ENCODE peak calls at places on chromosomes 4 and X, in nine cellular contexts. Q is tibial nerve; M is nucleus accumbens; O is adipocyte; X is caudate nucleus; P is stimulated activated naive CD4-positive, alpha-beta T cell; C is stomach; Z is stimulated activated CD4-positive, alpha-beta T cell treated with anti-CD3 and anti-CD28 coated beads, Interleukin-12 subunit alpha, Interleukin-12 subunit beta, amount 100 ng/mL, for 48 hours; I is hypothalamus. S is an unnamed sample.

GRCh38 chr4:92862509-92862908 is 558.7 kb downstream of the GRID2 start:
- DNase-seq in I (no peak), C (no peak), O (no peak), P (no peak), X (no peak), M (no peak), Q (no peak), Z (no peak), S (no peak)

GRCh38 chrX:17442898-17443297 is 67.9 kb downstream of the NHS start:
- DNase-seq in C (no peak), M (no peak), Q (no peak), Z (no peak), X (no peak), I (no peak), P (no peak), O (no peak), S (no peak)

GRCh38 chr4:182528819-182529218 is 285.6 kb downstream of the TENM3 start:
- DNase-seq in C (no peak), M (no peak), P (no peak), Z (no peak), I (no peak), Q (no peak), X (no peak), O (no peak), S (no peak)

GRCh38 chr4:118180776-118181175 is 146.5 kb downstream of the NDST3 start:
- DNase-seq in O (peak; percentile 26), X (no peak), C (no peak), P (no peak), Z (no peak), Q (no peak), M (no peak), I (no peak), S (no peak)

GRCh38 chrX:109281478-109282275 is 200.2 kb downstream of the GUCY2F start:
- DNase-seq in P (no peak), Z (no peak), O (no peak), X (no peak), Q (no peak), M (no peak), C (peak; percentile 56), I (no peak), S (no peak)

GRCh38 chr4:154714339-154715040 is 29.3 kb upstream of the LRAT start:
- DNase-seq in M (no peak), O (peak; percentile 19), C (no peak), Q (no peak), Z (no peak), X (no peak), I (no peak), P (no peak), S (no peak)

GRCh38 chr4:159776915-159777314 is 674.0 kb downstream of the RAPGEF2 start:
- DNase-seq in X (no peak), Z (no peak), M (no peak), O (no peak), Q (no peak), C (no peak), P (no peak), I (no peak), S (no peak)

GRCh38 chr4:185472063-185472542 is 570 bp upstream of the CCDC110 start:
- DNase-seq in X (no peak), Q (no peak), P (no peak), Z (no peak), I (no peak), C (no peak), O (no peak), M (no peak), S (no peak)

GRCh38 chrX:106726485-106727437 is at the start of gene RNF128:
- DNase-seq in O (peak; percentile 37), X (peak; percentile 1), I (peak; percentile 16), M (peak; percentile 17), Q (no peak), Z (peak; percentile 6), P (no peak), C (peak; percentile 72), S (no peak)

GRCh38 chr4:1604181-1604705 is 79.9 kb downstream of the FAM53A start:
- DNase-seq in M (no peak), I (no peak), P (no peak), Q (no peak), X (no peak), C (no peak), Z (no peak), O (peak; percentile 27), S (no peak)

S was measured in sciatic nerve.